ENCODE peak calls at places on chromosomes 11 and 22, in five cellular contexts. B is Calu3, G is NCI-H460, X is astrocyte of the spinal cord, Q is AG09309. U is an unnamed sample.

GRCh38 chr22:38347944-38348750 is 30.9 kb upstream of the CSNK1E start:
- DNase-seq in X (no peak), B (no peak), Q (no peak), G (no peak), U (peak)

GRCh38 chr11:44754876-44755552 is 28.3 kb downstream of the TSPAN18 start:
- DNase-seq in G (no peak), X (no peak), Q (no peak), B (no peak), U (no peak)

GRCh38 chr11:63537293-63538101 is 889 bp downstream of the PLAAT4 start:
- DNase-seq in Q (no peak), G (no peak), X (peak), B (no peak), U (no peak)

GRCh38 chr22:43928418-43929307 is 5.1 kb downstream of the PNPLA3 start:
- DNase-seq in G (no peak), X (no peak), B (no peak), Q (no peak), U (no peak)

GRCh38 chr22:23161029-23161428 is 15.8 kb downstream of the RAB36 start:
- DNase-seq in X (no peak), B (no peak), Q (no peak), G (no peak), U (no peak)

GRCh38 chr11:72872012-72872411 is 57.8 kb downstream of the ATG16L2 start:
- DNase-seq in X (no peak), G (no peak), B (no peak), Q (no peak), U (no peak)

GRCh38 chr22:36331912-36332622 is 55.7 kb downstream of the MYH9 start:
- DNase-seq in B (peak), Q (no peak), X (peak), G (no peak), U (peak)

GRCh38 chr11:2791139-2791520 is 91.3 kb upstream of the KCNQ1OT1 start:
- DNase-seq in G (no peak), B (no peak), Q (no peak), X (no peak), U (no peak)

GRCh38 chr11:62443390-62444201 is 24.8 kb downstream of the SCGB1A1 start:
- DNase-seq in Q (no peak), X (no peak), G (no peak), B (no peak), U (no peak)

GRCh38 chr11:14073821-14074529 is 111.5 kb downstream of the SPON1 start:
- DNase-seq in G (no peak), Q (peak), B (no peak), X (no peak), U (no peak)

GRCh38 chr11:9953994-9954626 is 290.2 kb downstream of the SWAP70 start:
- DNase-seq in Q (no peak), B (no peak), G (peak), X (no peak), U (no peak)

GRCh38 chr22:31350410-31350863 is 4.3 kb upstream of the PATZ1 start:
- DNase-seq in G (no peak), X (no peak), Q (no peak), B (peak), U (peak)

GRCh38 chr11:86515297-86516094 is 140.8 kb downstream of the CCDC81 start:
- DNase-seq in G (no peak), Q (peak), X (peak), B (no peak), U (no peak)

GRCh38 chr22:42299586-42300285 is 29.3 kb upstream of the TCF20 start:
- DNase-seq in B (no peak), G (no peak), X (no peak), Q (no peak), U (peak)

GRCh38 chr11:66649903-66650302 is 11.4 kb downstream of the RBM4 start:
- DNase-seq in B (no peak), X (no peak), Q (no peak), G (no peak), U (no peak)

GRCh38 chr11:123304828-123305530 is 109.9 kb upstream of the CLMP start:
- DNase-seq in G (no peak), Q (no peak), B (no peak), X (no peak), U (no peak)

GRCh38 chr11:44110231-44110679 is 14.8 kb downstream of the EXT2 start:
- DNase-seq in B (peak), G (peak), X (peak), Q (no peak), U (peak)

GRCh38 chr11:76038608-76039007 is 167.7 kb downstream of the WNT11 start:
- DNase-seq in B (no peak), Q (no peak), X (no peak), G (no peak), U (no peak)

GRCh38 chr22:22886546-22886945 is 1.1 kb upstream of the IGLL5 start:
- DNase-seq in B (no peak), G (no peak), Q (no peak), X (no peak), U (no peak)

GRCh38 chr11:20360650-20361049 is 2.9 kb upstream of the HTATIP2 start:
- DNase-seq in B (peak), Q (no peak), X (peak), G (no peak), U (peak)

GRCh38 chr22:50444663-50445062 is 30.2 kb downstream of the SBF1 start:
- DNase-seq in Q (peak), B (peak), X (peak), G (no peak), U (no peak)